ENCODE peak calls at places on chromosomes 2 and 18, in seven cellular contexts. One of them, this sample, is unnamed.

GRCh38 chr2:26454561-26455001 is 23.3 kb downstream of the OTOF start:
- DNase-seq in mammary epithelial cell: no peak
- DNase-seq in Calu3: no peak
- DNase-seq in fibroblast of mammary gland: no peak
- DNase-seq in AG10803: no peak
- DNase-seq in psoas muscle: no peak
- DNase-seq in neural crest cell: no peak
- DNase-seq in this sample: no peak

GRCh38 chr2:155494744-155495143 is 796.2 kb downstream of the KCNJ3 start:
- DNase-seq in AG10803: no peak
- DNase-seq in fibroblast of mammary gland: no peak
- DNase-seq in neural crest cell: no peak
- DNase-seq in mammary epithelial cell: no peak
- DNase-seq in Calu3: no peak
- DNase-seq in psoas muscle: no peak
- DNase-seq in this sample: no peak

GRCh38 chr2:208072250-208072892 is 47.0 kb upstream of the PLEKHM3 start:
- DNase-seq in mammary epithelial cell: peak; percentile 43
- DNase-seq in neural crest cell: peak; percentile 76
- DNase-seq in Calu3: peak; percentile 77
- DNase-seq in psoas muscle: peak; percentile 55
- DNase-seq in AG10803: peak; percentile 69
- DNase-seq in fibroblast of mammary gland: peak; percentile 75
- DNase-seq in this sample: peak; percentile 53

GRCh38 chr2:118584380-118584779 is 263.1 kb downstream of the EN1 start:
- DNase-seq in Calu3: no peak
- DNase-seq in AG10803: no peak
- DNase-seq in neural crest cell: no peak
- DNase-seq in psoas muscle: no peak
- DNase-seq in fibroblast of mammary gland: no peak
- DNase-seq in mammary epithelial cell: no peak
- DNase-seq in this sample: no peak

GRCh38 chr2:34998726-34999125 is 1356.9 kb upstream of the CRIM1 start:
- DNase-seq in neural crest cell: no peak
- DNase-seq in fibroblast of mammary gland: no peak
- DNase-seq in mammary epithelial cell: no peak
- DNase-seq in AG10803: no peak
- DNase-seq in psoas muscle: no peak
- DNase-seq in Calu3: no peak
- DNase-seq in this sample: no peak

GRCh38 chr2:11546072-11546471 is 12.2 kb downstream of the GREB1 start:
- DNase-seq in mammary epithelial cell: no peak
- DNase-seq in Calu3: no peak
- DNase-seq in AG10803: no peak
- DNase-seq in fibroblast of mammary gland: no peak
- DNase-seq in neural crest cell: no peak
- DNase-seq in psoas muscle: no peak
- DNase-seq in this sample: no peak

GRCh38 chr2:69397234-69397633 is 10.2 kb upstream of the GFPT1 start:
- DNase-seq in mammary epithelial cell: no peak
- DNase-seq in neural crest cell: no peak
- DNase-seq in Calu3: no peak
- DNase-seq in psoas muscle: no peak
- DNase-seq in fibroblast of mammary gland: no peak
- DNase-seq in AG10803: no peak
- DNase-seq in this sample: no peak

GRCh38 chr2:62740221-62740620 is 34.7 kb downstream of the EHBP1 start:
- DNase-seq in AG10803: peak; percentile 63
- DNase-seq in neural crest cell: no peak
- DNase-seq in psoas muscle: no peak
- DNase-seq in Calu3: no peak
- DNase-seq in fibroblast of mammary gland: peak; percentile 48
- DNase-seq in mammary epithelial cell: no peak
- DNase-seq in this sample: no peak

GRCh38 chr18:3498705-3499451 is 48.9 kb downstream of the TGIF1 start:
- DNase-seq in fibroblast of mammary gland: peak; percentile 43
- DNase-seq in psoas muscle: no peak
- DNase-seq in AG10803: peak; percentile 39
- DNase-seq in neural crest cell: peak; percentile 53
- DNase-seq in mammary epithelial cell: no peak
- DNase-seq in Calu3: peak; percentile 6
- DNase-seq in this sample: peak; percentile 15

GRCh38 chr2:12361506-12361905 is 355.2 kb upstream of the TRIB2 start:
- DNase-seq in mammary epithelial cell: no peak
- DNase-seq in AG10803: no peak
- DNase-seq in Calu3: no peak
- DNase-seq in neural crest cell: no peak
- DNase-seq in psoas muscle: no peak
- DNase-seq in fibroblast of mammary gland: no peak
- DNase-seq in this sample: no peak

GRCh38 chr2:168165418-168165817 is 82.0 kb downstream of the STK39 start:
- DNase-seq in AG10803: peak; percentile 59
- DNase-seq in neural crest cell: no peak
- DNase-seq in Calu3: no peak
- DNase-seq in mammary epithelial cell: no peak
- DNase-seq in fibroblast of mammary gland: peak; percentile 41
- DNase-seq in psoas muscle: no peak
- DNase-seq in this sample: no peak

GRCh38 chr2:64204006-64204632 is 59.9 kb upstream of the PELI1 start:
- DNase-seq in AG10803: peak; percentile 39
- DNase-seq in fibroblast of mammary gland: peak; percentile 42
- DNase-seq in psoas muscle: no peak
- DNase-seq in Calu3: peak; percentile 49
- DNase-seq in mammary epithelial cell: peak; percentile 90
- DNase-seq in neural crest cell: peak; percentile 4
- DNase-seq in this sample: no peak

GRCh38 chr2:73939419-73939818 is 12.7 kb downstream of the DGUOK start:
- DNase-seq in mammary epithelial cell: peak; percentile 98
- DNase-seq in Calu3: no peak
- DNase-seq in fibroblast of mammary gland: peak; percentile 86
- DNase-seq in neural crest cell: no peak
- DNase-seq in psoas muscle: peak; percentile 55
- DNase-seq in AG10803: peak; percentile 81
- DNase-seq in this sample: no peak
- TF ChIP-seq CTCF in mammary epithelial cell: peak; percentile 60
- TF ChIP-seq CTCF in Calu3: no peak
- TF ChIP-seq CTCF in fibroblast of mammary gland: peak; percentile 34
- TF ChIP-seq CTCF in neural crest cell: no peak
- TF ChIP-seq CTCF in psoas muscle: peak; percentile 30
- TF ChIP-seq CTCF in AG10803: peak; percentile 31
- TF ChIP-seq CTCF in this sample: no peak

DNA sequence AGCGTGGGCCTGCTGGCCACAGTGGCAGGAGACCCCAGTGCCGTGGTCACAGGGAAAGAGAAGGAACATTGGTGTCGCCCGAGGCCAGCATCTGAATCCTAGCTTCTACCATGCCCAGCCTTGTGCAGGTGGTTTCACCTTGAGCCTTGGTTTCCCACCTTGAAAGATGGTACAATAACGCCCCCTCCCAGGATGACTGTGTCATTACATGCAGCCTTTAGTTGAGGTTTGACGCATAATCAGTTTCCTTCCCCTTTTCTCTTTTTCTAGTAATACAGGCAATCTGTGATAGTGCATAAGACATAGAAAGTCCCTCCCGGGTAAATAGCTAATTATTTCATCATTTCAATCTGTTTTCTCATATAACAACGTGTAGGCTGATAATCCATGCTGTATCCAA is 29.9 kb upstream of the ZNF407 start:
- DNase-seq in Calu3: no peak
- DNase-seq in neural crest cell: no peak
- DNase-seq in mammary epithelial cell: no peak
- DNase-seq in psoas muscle: no peak
- DNase-seq in fibroblast of mammary gland: no peak
- DNase-seq in AG10803: no peak
- DNase-seq in this sample: no peak
- TF ChIP-seq CTCF in Calu3: no peak
- TF ChIP-seq CTCF in neural crest cell: no peak
- TF ChIP-seq CTCF in mammary epithelial cell: no peak
- TF ChIP-seq CTCF in psoas muscle: no peak
- TF ChIP-seq CTCF in fibroblast of mammary gland: no peak
- TF ChIP-seq CTCF in AG10803: no peak
- TF ChIP-seq CTCF in this sample: no peak

GRCh38 chr18:66533693-66534092 is 70.2 kb downstream of the CDH19 start:
- DNase-seq in mammary epithelial cell: no peak
- DNase-seq in Calu3: no peak
- DNase-seq in AG10803: no peak
- DNase-seq in psoas muscle: no peak
- DNase-seq in fibroblast of mammary gland: no peak
- DNase-seq in neural crest cell: no peak
- DNase-seq in this sample: no peak
- TF ChIP-seq CTCF in mammary epithelial cell: peak; percentile 21
- TF ChIP-seq CTCF in Calu3: no peak
- TF ChIP-seq CTCF in AG10803: no peak
- TF ChIP-seq CTCF in psoas muscle: no peak
- TF ChIP-seq CTCF in fibroblast of mammary gland: no peak
- TF ChIP-seq CTCF in neural crest cell: peak; percentile 53
- TF ChIP-seq CTCF in this sample: no peak

GRCh38 chr2:72367530-72368225 is 220.0 kb upstream of the CYP26B1 start:
- DNase-seq in Calu3: peak; percentile 77
- DNase-seq in mammary epithelial cell: peak; percentile 98
- DNase-seq in psoas muscle: peak; percentile 78
- DNase-seq in fibroblast of mammary gland: peak; percentile 91
- DNase-seq in AG10803: peak; percentile 97
- DNase-seq in neural crest cell: no peak
- DNase-seq in this sample: no peak
- TF ChIP-seq CTCF in Calu3: peak; percentile 26
- TF ChIP-seq CTCF in mammary epithelial cell: peak; percentile 84
- TF ChIP-seq CTCF in psoas muscle: peak; percentile 54
- TF ChIP-seq CTCF in fibroblast of mammary gland: peak; percentile 51
- TF ChIP-seq CTCF in AG10803: peak; percentile 64
- TF ChIP-seq CTCF in neural crest cell: no peak
- TF ChIP-seq CTCF in this sample: no peak

DNA sequence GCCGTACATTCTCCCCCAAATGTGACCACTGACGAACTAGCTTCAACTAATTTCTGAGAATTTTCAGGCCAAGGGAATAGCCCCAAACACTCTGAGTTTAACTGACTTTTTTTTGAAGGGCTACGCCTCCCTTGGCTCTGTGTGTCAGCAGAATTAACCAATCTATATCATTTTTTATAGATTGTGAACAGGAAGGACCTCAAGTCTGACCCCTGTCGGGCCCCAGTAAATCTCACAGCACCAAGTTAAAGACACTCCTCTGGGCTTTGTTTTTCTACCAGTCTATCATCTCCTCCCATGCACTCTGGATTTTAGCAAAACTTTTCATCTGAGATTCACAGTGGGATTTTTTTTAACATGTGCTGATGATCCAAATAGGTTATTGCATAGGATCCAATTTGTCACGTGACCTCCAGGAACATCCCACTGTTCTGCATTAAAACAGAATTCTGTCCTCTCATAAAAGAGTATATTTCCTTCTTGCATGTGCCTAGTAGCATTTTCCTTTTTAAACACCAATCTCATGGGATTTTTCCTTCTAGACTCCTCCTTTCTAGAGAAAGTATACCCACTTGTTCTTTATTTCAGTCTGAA is 307.1 kb downstream of the OSR1 start:
- DNase-seq in fibroblast of mammary gland: no peak
- DNase-seq in Calu3: no peak
- DNase-seq in AG10803: no peak
- DNase-seq in psoas muscle: no peak
- DNase-seq in neural crest cell: no peak
- DNase-seq in mammary epithelial cell: no peak
- DNase-seq in this sample: no peak
- TF ChIP-seq CTCF in fibroblast of mammary gland: no peak
- TF ChIP-seq CTCF in Calu3: no peak
- TF ChIP-seq CTCF in AG10803: no peak
- TF ChIP-seq CTCF in psoas muscle: no peak
- TF ChIP-seq CTCF in neural crest cell: no peak
- TF ChIP-seq CTCF in mammary epithelial cell: no peak
- TF ChIP-seq CTCF in this sample: no peak

GRCh38 chr18:62028715-62029114 is 135.9 kb upstream of the RNF152 start:
- DNase-seq in AG10803: no peak
- DNase-seq in psoas muscle: no peak
- DNase-seq in neural crest cell: no peak
- DNase-seq in mammary epithelial cell: no peak
- DNase-seq in Calu3: no peak
- DNase-seq in fibroblast of mammary gland: no peak
- DNase-seq in this sample: no peak

GRCh38 chr18:62027914-62028520 is 135.2 kb upstream of the RNF152 start:
- DNase-seq in neural crest cell: no peak
- DNase-seq in Calu3: no peak
- DNase-seq in psoas muscle: no peak
- DNase-seq in mammary epithelial cell: no peak
- DNase-seq in fibroblast of mammary gland: no peak
- DNase-seq in AG10803: no peak
- DNase-seq in this sample: no peak

GRCh38 chr18:62033756-62034155 is 140.9 kb upstream of the RNF152 start:
- DNase-seq in fibroblast of mammary gland: peak; percentile 15
- DNase-seq in AG10803: no peak
- DNase-seq in neural crest cell: no peak
- DNase-seq in mammary epithelial cell: no peak
- DNase-seq in psoas muscle: no peak
- DNase-seq in Calu3: no peak
- DNase-seq in this sample: no peak

GRCh38 chr18:62033207-62033606 is 140.4 kb upstream of the RNF152 start:
- DNase-seq in Calu3: no peak
- DNase-seq in mammary epithelial cell: no peak
- DNase-seq in psoas muscle: no peak
- DNase-seq in neural crest cell: no peak
- DNase-seq in fibroblast of mammary gland: no peak
- DNase-seq in AG10803: no peak
- DNase-seq in this sample: no peak

GRCh38 chr18:62030091-62030985 is 137.5 kb upstream of the RNF152 start:
- DNase-seq in AG10803: peak; percentile 50
- DNase-seq in mammary epithelial cell: no peak
- DNase-seq in fibroblast of mammary gland: no peak
- DNase-seq in Calu3: no peak
- DNase-seq in neural crest cell: no peak
- DNase-seq in psoas muscle: no peak
- DNase-seq in this sample: no peak
- TF ChIP-seq CTCF in AG10803: no peak
- TF ChIP-seq CTCF in mammary epithelial cell: no peak
- TF ChIP-seq CTCF in fibroblast of mammary gland: no peak
- TF ChIP-seq CTCF in Calu3: no peak
- TF ChIP-seq CTCF in neural crest cell: no peak
- TF ChIP-seq CTCF in psoas muscle: no peak
- TF ChIP-seq CTCF in this sample: no peak

GRCh38 chr2:135744761-135745314 is 3.2 kb downstream of the UBXN4 start:
- DNase-seq in mammary epithelial cell: peak; percentile 65
- DNase-seq in AG10803: peak; percentile 22
- DNase-seq in neural crest cell: no peak
- DNase-seq in fibroblast of mammary gland: peak; percentile 59
- DNase-seq in psoas muscle: no peak
- DNase-seq in Calu3: peak; percentile 25
- DNase-seq in this sample: no peak
- TF ChIP-seq CTCF in mammary epithelial cell: peak; percentile 55
- TF ChIP-seq CTCF in AG10803: no peak
- TF ChIP-seq CTCF in neural crest cell: peak; percentile 30
- TF ChIP-seq CTCF in fibroblast of mammary gland: peak; percentile 23
- TF ChIP-seq CTCF in psoas muscle: peak; percentile 7
- TF ChIP-seq CTCF in Calu3: no peak
- TF ChIP-seq CTCF in this sample: no peak